ENCODE peak calls at places on chromosome 1, in nine cellular contexts. P is DMS153; R is neural progenitor cell; X is CD8-positive, alpha-beta T cell; J is dermis microvascular lymphatic vessel endothelial cell; V is aorta; W is cardiac fibroblast; S is left ventricle myocardium inferior; A is MM.1S. B is an unnamed sample.
A peak's percentile ranks its signal among the peaks of the same experiment; 100 is the strongest.

GRCh38 chr1:47175227-47175934 is 14.5 kb downstream of the PDZK1IP1 start:
- DNase-seq in P (peak; percentile 46), R (peak; percentile 66), X (peak; percentile 44), J (peak; percentile 37), V (peak; percentile 62), W (peak; percentile 75), S (no peak), A (peak; percentile 51), B (peak; percentile 80)

GRCh38 chr1:206143537-206144155 is 26.5 kb upstream of the AVPR1B start:
- DNase-seq in P (no peak), R (no peak), X (no peak), J (no peak), V (no peak), W (no peak), S (no peak), A (peak; percentile 0), B (no peak)

GRCh38 chr1:153352523-153352922 is 3.9 kb upstream of the PGLYRP4 start:
- DNase-seq in P (peak; percentile 82), R (peak; percentile 77), X (peak; percentile 64), J (peak; percentile 40), V (peak; percentile 85), W (peak; percentile 78), S (peak; percentile 62), A (peak; percentile 77), B (peak; percentile 74)

GRCh38 chr1:202101182-202101581 is 21.5 kb upstream of the GPR37L1 start:
- DNase-seq in P (peak; percentile 20), R (no peak), X (no peak), J (no peak), V (no peak), W (peak; percentile 13), S (no peak), A (no peak), B (no peak)

GRCh38 chr1:84353665-84354064 is 44.6 kb upstream of the DNASE2B start:
- DNase-seq in P (no peak), R (no peak), X (no peak), J (no peak), V (no peak), W (peak; percentile 64), S (no peak), A (no peak), B (no peak)

GRCh38 chr1:220157738-220158137 is 63.8 kb downstream of the IARS2 start:
- DNase-seq in P (no peak), R (no peak), X (no peak), J (peak; percentile 92), V (no peak), W (no peak), S (no peak), A (no peak), B (no peak)

GRCh38 chr1:24724345-24725208 is 20.7 kb upstream of the CLIC4 start:
- DNase-seq in P (peak; percentile 51), R (peak; percentile 40), X (no peak), J (peak; percentile 83), V (no peak), W (peak; percentile 82), S (no peak), A (no peak), B (peak; percentile 65)

GRCh38 chr1:83033682-83034081 is 965.2 kb downstream of the TTLL7 start:
- DNase-seq in P (no peak), R (no peak), X (no peak), J (no peak), V (no peak), W (no peak), S (no peak), A (no peak), B (no peak)

GRCh38 chr1:62778208-62778607 is 5.7 kb upstream of the ATG4C start:
- DNase-seq in P (no peak), R (peak; percentile 8), X (no peak), J (no peak), V (no peak), W (no peak), S (no peak), A (no peak), B (no peak)

GRCh38 chr1:28594661-28595411 is 2.8 kb downstream of the RAB42 start:
- DNase-seq in P (no peak), R (no peak), X (no peak), J (peak; percentile 63), V (peak; percentile 80), W (no peak), S (no peak), A (no peak), B (no peak)

GRCh38 chr1:40532844-40533424 is 1.5 kb downstream of the ZNF684 start:
- DNase-seq in P (peak; percentile 35), R (peak; percentile 58), X (peak; percentile 15), J (no peak), V (no peak), W (peak; percentile 65), S (no peak), A (peak; percentile 54), B (peak; percentile 41)

GRCh38 chr1:116020668-116021272 is 44.5 kb downstream of the SLC22A15 start:
- DNase-seq in P (no peak), R (peak; percentile 84), X (peak; percentile 50), J (peak; percentile 48), V (no peak), W (peak; percentile 78), S (peak; percentile 40), A (peak; percentile 48), B (peak; percentile 31)

B was measured in NCI-H2227 treated with DMSO at 0.1 percent for 48 hours.